ENCODE peak calls at places on chromosomes 3 and 15, in six cellular contexts. One of them, this sample, is unnamed.

GRCh38 chr3:174397848-174398247 is 461.3 kb upstream of the NAALADL2 start:
- DNase-seq in endothelial cell: no peak
- DNase-seq in colonic mucosa: no peak
- DNase-seq in neural crest cell: no peak
- DNase-seq in lower lobe of right lung: no peak
- DNase-seq in coronary artery: no peak
- DNase-seq in this sample: no peak

GRCh38 chr3:32733631-32734229 is 48.7 kb downstream of the CNOT10 start:
- DNase-seq in endothelial cell: no peak
- DNase-seq in colonic mucosa: no peak
- DNase-seq in neural crest cell: no peak
- DNase-seq in lower lobe of right lung: no peak
- DNase-seq in coronary artery: no peak
- DNase-seq in this sample: no peak

GRCh38 chr3:36212291-36212690 is 168.0 kb upstream of the STAC start:
- DNase-seq in endothelial cell: no peak
- DNase-seq in colonic mucosa: no peak
- DNase-seq in neural crest cell: no peak
- DNase-seq in lower lobe of right lung: no peak
- DNase-seq in coronary artery: no peak
- DNase-seq in this sample: no peak

GRCh38 chr15:40584191-40584590 is 9.9 kb upstream of the KNL1 start:
- DNase-seq in endothelial cell: no peak
- DNase-seq in colonic mucosa: no peak
- DNase-seq in neural crest cell: no peak
- DNase-seq in lower lobe of right lung: no peak
- DNase-seq in coronary artery: no peak
- DNase-seq in this sample: no peak

GRCh38 chr3:184582583-184582982 is 21.0 kb downstream of the EPHB3 start:
- DNase-seq in endothelial cell: no peak
- DNase-seq in colonic mucosa: no peak
- DNase-seq in neural crest cell: no peak
- DNase-seq in lower lobe of right lung: no peak
- DNase-seq in coronary artery: no peak
- DNase-seq in this sample: no peak

GRCh38 chr15:48718646-48719045 is 73.1 kb upstream of the FBN1 start:
- DNase-seq in endothelial cell: no peak
- DNase-seq in colonic mucosa: no peak
- DNase-seq in neural crest cell: no peak
- DNase-seq in lower lobe of right lung: no peak
- DNase-seq in coronary artery: no peak
- DNase-seq in this sample: no peak

GRCh38 chr3:190718691-190719090 is 143.8 kb downstream of the GMNC start:
- DNase-seq in endothelial cell: no peak
- DNase-seq in colonic mucosa: no peak
- DNase-seq in neural crest cell: no peak
- DNase-seq in lower lobe of right lung: no peak
- DNase-seq in coronary artery: no peak
- DNase-seq in this sample: no peak

GRCh38 chr3:15983232-15983631 is 185.5 kb upstream of the ANKRD28 start:
- DNase-seq in endothelial cell: no peak
- DNase-seq in colonic mucosa: no peak
- DNase-seq in neural crest cell: no peak
- DNase-seq in lower lobe of right lung: no peak
- DNase-seq in coronary artery: no peak
- DNase-seq in this sample: no peak

GRCh38 chr3:40043444-40043755 is 234.0 kb downstream of the MYRIP start:
- DNase-seq in endothelial cell: no peak
- DNase-seq in colonic mucosa: no peak
- DNase-seq in neural crest cell: no peak
- DNase-seq in lower lobe of right lung: no peak
- DNase-seq in coronary artery: no peak
- DNase-seq in this sample: no peak

GRCh38 chr3:43691120-43692002 is 623 bp downstream of the ABHD5 start:
- DNase-seq in endothelial cell: peak; percentile 50
- DNase-seq in colonic mucosa: peak; percentile 87
- DNase-seq in neural crest cell: peak; percentile 61
- DNase-seq in lower lobe of right lung: peak; percentile 89
- DNase-seq in coronary artery: peak; percentile 80
- DNase-seq in this sample: peak; percentile 74

GRCh38 chr3:54670269-54671000 is 257.4 kb downstream of the LRTM1 start:
- DNase-seq in endothelial cell: no peak
- DNase-seq in colonic mucosa: peak; percentile 31
- DNase-seq in neural crest cell: no peak
- DNase-seq in lower lobe of right lung: no peak
- DNase-seq in coronary artery: no peak
- DNase-seq in this sample: no peak
- TF ChIP-seq CTCF in endothelial cell: no peak
- TF ChIP-seq CTCF in colonic mucosa: no peak
- TF ChIP-seq CTCF in neural crest cell: no peak
- TF ChIP-seq CTCF in lower lobe of right lung: no peak
- TF ChIP-seq CTCF in coronary artery: no peak
- TF ChIP-seq CTCF in this sample: no peak

DNA sequence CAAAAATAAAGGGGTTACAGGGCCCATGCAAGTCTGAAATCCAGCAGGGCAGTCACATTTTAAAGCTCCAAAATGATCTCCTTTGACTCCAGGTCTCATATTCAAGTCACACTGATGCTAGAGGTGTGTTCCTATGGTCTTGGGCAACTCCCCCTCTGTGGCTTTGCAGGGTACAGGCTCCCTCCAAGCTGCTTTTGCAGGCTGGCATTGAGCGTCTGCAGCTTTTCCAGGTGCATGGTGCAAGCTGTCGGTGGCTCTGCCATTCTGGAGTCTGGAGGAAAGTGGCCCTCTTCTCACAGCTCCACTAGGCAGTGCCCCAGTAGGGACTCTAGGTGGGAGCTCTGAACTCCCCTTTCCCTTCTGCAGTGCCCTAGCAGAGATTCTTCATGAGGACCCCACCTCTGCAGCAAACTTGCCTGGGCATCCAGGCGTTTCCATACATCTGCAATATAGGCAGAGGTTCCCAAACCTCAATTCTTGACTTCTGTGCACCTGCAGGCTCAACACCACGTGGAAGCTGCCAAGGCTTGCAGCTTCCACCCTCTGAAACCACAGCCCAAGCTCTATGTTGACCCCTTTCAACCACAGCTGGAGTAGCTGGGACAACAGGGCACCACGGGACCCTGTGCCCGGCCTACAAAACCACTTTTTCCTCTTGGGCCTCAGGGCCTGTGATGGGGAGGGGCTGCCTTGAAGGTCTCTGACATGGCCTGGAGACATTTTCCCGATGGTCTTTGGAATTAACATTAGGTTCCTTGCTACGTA is 80.1 kb upstream of the PLSCR5 start:
- DNase-seq in endothelial cell: no peak
- DNase-seq in colonic mucosa: no peak
- DNase-seq in neural crest cell: no peak
- DNase-seq in lower lobe of right lung: no peak
- DNase-seq in coronary artery: no peak
- DNase-seq in this sample: no peak
- TF ChIP-seq CTCF in endothelial cell: no peak
- TF ChIP-seq CTCF in colonic mucosa: no peak
- TF ChIP-seq CTCF in neural crest cell: no peak
- TF ChIP-seq CTCF in lower lobe of right lung: no peak
- TF ChIP-seq CTCF in coronary artery: no peak
- TF ChIP-seq CTCF in this sample: no peak

GRCh38 chr15:56741541-56741940 is 8.2 kb upstream of the ZNF280D start:
- DNase-seq in endothelial cell: no peak
- DNase-seq in colonic mucosa: no peak
- DNase-seq in neural crest cell: no peak
- DNase-seq in lower lobe of right lung: no peak
- DNase-seq in coronary artery: no peak
- DNase-seq in this sample: no peak

GRCh38 chr15:56739474-56739873 is 6.2 kb upstream of the ZNF280D start:
- DNase-seq in endothelial cell: no peak
- DNase-seq in colonic mucosa: no peak
- DNase-seq in neural crest cell: no peak
- DNase-seq in lower lobe of right lung: no peak
- DNase-seq in coronary artery: no peak
- DNase-seq in this sample: no peak

GRCh38 chr15:56737791-56738190 is 4.5 kb upstream of the ZNF280D start:
- DNase-seq in endothelial cell: no peak
- DNase-seq in colonic mucosa: no peak
- DNase-seq in neural crest cell: no peak
- DNase-seq in lower lobe of right lung: no peak
- DNase-seq in coronary artery: no peak
- DNase-seq in this sample: no peak

GRCh38 chr15:56736881-56737707 is 3.8 kb upstream of the ZNF280D start:
- DNase-seq in endothelial cell: no peak
- DNase-seq in colonic mucosa: no peak
- DNase-seq in neural crest cell: no peak
- DNase-seq in lower lobe of right lung: no peak
- DNase-seq in coronary artery: no peak
- DNase-seq in this sample: no peak

GRCh38 chr15:56739964-56740640 is 6.8 kb upstream of the ZNF280D start:
- DNase-seq in endothelial cell: no peak
- DNase-seq in colonic mucosa: no peak
- DNase-seq in neural crest cell: no peak
- DNase-seq in lower lobe of right lung: no peak
- DNase-seq in coronary artery: no peak
- DNase-seq in this sample: no peak
- TF ChIP-seq CTCF in endothelial cell: peak; percentile 38
- TF ChIP-seq CTCF in colonic mucosa: no peak
- TF ChIP-seq CTCF in neural crest cell: no peak
- TF ChIP-seq CTCF in lower lobe of right lung: peak; percentile 24
- TF ChIP-seq CTCF in coronary artery: no peak
- TF ChIP-seq CTCF in this sample: no peak

DNA sequence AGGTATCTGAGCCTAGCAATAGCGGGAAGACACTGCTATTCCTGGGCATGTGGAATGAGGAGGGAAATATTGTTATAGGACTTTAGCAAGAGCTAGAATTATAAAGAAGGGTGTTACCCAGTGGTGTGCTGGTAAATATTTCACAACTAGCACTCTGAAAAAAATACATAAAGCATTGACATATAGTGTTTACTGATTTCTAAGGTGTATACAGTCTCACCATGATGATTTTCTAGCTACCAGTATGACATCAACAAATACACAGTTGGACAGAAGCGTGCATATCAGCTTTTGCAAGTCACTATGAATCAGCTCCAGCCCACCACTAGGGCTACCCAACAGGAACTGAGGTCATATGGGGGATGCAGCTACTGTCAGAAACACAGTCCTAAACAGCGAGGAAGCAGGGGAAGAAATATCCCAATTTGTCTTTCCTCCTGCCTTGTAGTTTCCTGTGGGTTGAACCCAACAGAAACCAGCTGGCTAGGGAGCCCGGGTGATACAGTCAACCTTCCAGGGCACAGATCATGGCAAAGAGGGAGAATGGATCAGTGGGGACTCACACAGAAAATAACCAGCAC is 39.6 kb downstream of the HGD start:
- DNase-seq in endothelial cell: no peak
- DNase-seq in colonic mucosa: no peak
- DNase-seq in neural crest cell: no peak
- DNase-seq in lower lobe of right lung: no peak
- DNase-seq in coronary artery: no peak
- DNase-seq in this sample: no peak
- TF ChIP-seq CTCF in endothelial cell: no peak
- TF ChIP-seq CTCF in colonic mucosa: no peak
- TF ChIP-seq CTCF in neural crest cell: no peak
- TF ChIP-seq CTCF in lower lobe of right lung: no peak
- TF ChIP-seq CTCF in coronary artery: no peak
- TF ChIP-seq CTCF in this sample: peak; percentile 33

GRCh38 chr3:50862221-50862620 is 187.5 kb downstream of the DOCK3 start:
- DNase-seq in endothelial cell: no peak
- DNase-seq in colonic mucosa: no peak
- DNase-seq in neural crest cell: no peak
- DNase-seq in lower lobe of right lung: no peak
- DNase-seq in coronary artery: no peak
- DNase-seq in this sample: no peak
- TF ChIP-seq CTCF in endothelial cell: no peak
- TF ChIP-seq CTCF in colonic mucosa: no peak
- TF ChIP-seq CTCF in neural crest cell: no peak
- TF ChIP-seq CTCF in lower lobe of right lung: no peak
- TF ChIP-seq CTCF in coronary artery: no peak
- TF ChIP-seq CTCF in this sample: no peak

This sample was measured in type B pancreatic cell.